ENCODE peak calls at places on chromosomes 7 and 10, in four cellular contexts. Z is GM12878, N is GM12891, U is K562. F is an unnamed sample.

GRCh38 chr7:30150711-30151110 is 15.9 kb downstream of the MTURN start:
- DNase-seq in U (no peak), Z (no peak), N (no peak), F (no peak)

GRCh38 chr10:71348850-71349249 is 29.8 kb downstream of the SLC29A3 start:
- DNase-seq in U (no peak), Z (no peak), N (no peak), F (no peak)

GRCh38 chr10:127227663-127228062 is 31.3 kb upstream of the INSYN2A start:
- DNase-seq in U (no peak), Z (no peak), N (no peak), F (no peak)

GRCh38 chr7:149014309-149014708 is 14.0 kb downstream of the PDIA4 start:
- DNase-seq in N (no peak), U (no peak), Z (no peak), F (no peak)

GRCh38 chr10:100747826-100748231 is 2.4 kb downstream of the PAX2 start:
- DNase-seq in U (no peak), N (no peak), Z (no peak), F (no peak)

GRCh38 chr7:122219253-122219865 is 75.3 kb upstream of the AASS start:
- DNase-seq in U (peak), N (no peak), Z (no peak), F (no peak)

GRCh38 chr10:43292745-43293676 is 26.1 kb upstream of the RASGEF1A start:
- DNase-seq in U (peak), Z (no peak), N (no peak), F (peak)

GRCh38 chr7:115782716-115783460 is 247.7 kb downstream of the TFEC start:
- DNase-seq in U (no peak), N (no peak), Z (no peak), F (no peak)

GRCh38 chr7:21507627-21508343 is 35.1 kb upstream of the DNAH11 start:
- DNase-seq in N (no peak), Z (no peak), U (peak), F (no peak)

GRCh38 chr10:128908109-128908898 is 558.7 kb upstream of the MGMT start:
- DNase-seq in U (no peak), Z (peak), N (no peak), F (peak)

GRCh38 chr7:18474944-18475343 is 20.6 kb upstream of the HDAC9 start:
- DNase-seq in Z (no peak), N (no peak), U (no peak), F (no peak)

GRCh38 chr7:136868496-136869005 is at the start of gene CHRM2:
- DNase-seq in U (no peak), Z (no peak), N (no peak), F (no peak)

GRCh38 chr10:67790534-67791408 is 47.2 kb downstream of the DNAJC12 start:
- DNase-seq in Z (no peak), N (no peak), U (peak), F (peak)

DNA sequence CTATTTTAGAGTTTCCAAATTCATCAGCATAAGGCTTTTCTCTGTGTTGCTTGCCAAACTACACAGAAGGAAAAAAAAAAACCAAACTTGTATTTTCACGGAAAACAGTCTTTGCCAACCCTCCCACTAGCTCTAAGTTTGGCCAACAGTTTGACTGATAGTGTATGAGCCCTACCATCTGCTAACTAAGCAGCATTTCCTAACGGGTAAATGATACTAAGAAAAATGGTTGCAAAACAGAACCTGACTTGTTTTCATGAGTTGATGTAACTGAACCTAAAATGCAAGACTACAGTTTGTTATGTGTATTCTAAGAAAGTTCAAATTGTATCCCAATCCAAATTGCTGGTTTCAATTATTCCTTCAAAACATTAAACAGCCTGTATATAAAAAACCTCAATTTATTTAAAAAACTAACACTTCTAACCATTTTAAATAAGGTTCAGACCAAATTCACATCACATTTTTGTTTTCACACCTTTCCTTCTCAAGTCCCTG is 80.8 kb downstream of the LRRC17 start:
- DNase-seq in Z (no peak), N (no peak), U (no peak), F (peak)
- TF ChIP-seq SPI1 in Z (no peak), N (no peak), U (no peak), F (no peak)

GRCh38 chr7:156889089-156889488 is 3.9 kb downstream of the LMBR1 start:
- DNase-seq in N (no peak), Z (no peak), U (no peak), F (no peak)
- TF ChIP-seq SPI1 in N (no peak), Z (no peak), U (no peak), F (no peak)

GRCh38 chr10:102240467-102241036 is 760 bp downstream of the PITX3 start:
- DNase-seq in U (no peak), N (no peak), Z (no peak), F (no peak)

GRCh38 chr10:102243304-102243703 is 2.0 kb upstream of the PITX3 start:
- DNase-seq in N (no peak), U (no peak), Z (no peak), F (no peak)

GRCh38 chr10:102241037-102241443 is 272 bp downstream of the PITX3 start:
- DNase-seq in U (no peak), Z (no peak), N (no peak), F (no peak)

GRCh38 chr10:102242118-102242485 is 790 bp upstream of the PITX3 start:
- DNase-seq in N (no peak), U (no peak), Z (no peak), F (no peak)

DNA sequence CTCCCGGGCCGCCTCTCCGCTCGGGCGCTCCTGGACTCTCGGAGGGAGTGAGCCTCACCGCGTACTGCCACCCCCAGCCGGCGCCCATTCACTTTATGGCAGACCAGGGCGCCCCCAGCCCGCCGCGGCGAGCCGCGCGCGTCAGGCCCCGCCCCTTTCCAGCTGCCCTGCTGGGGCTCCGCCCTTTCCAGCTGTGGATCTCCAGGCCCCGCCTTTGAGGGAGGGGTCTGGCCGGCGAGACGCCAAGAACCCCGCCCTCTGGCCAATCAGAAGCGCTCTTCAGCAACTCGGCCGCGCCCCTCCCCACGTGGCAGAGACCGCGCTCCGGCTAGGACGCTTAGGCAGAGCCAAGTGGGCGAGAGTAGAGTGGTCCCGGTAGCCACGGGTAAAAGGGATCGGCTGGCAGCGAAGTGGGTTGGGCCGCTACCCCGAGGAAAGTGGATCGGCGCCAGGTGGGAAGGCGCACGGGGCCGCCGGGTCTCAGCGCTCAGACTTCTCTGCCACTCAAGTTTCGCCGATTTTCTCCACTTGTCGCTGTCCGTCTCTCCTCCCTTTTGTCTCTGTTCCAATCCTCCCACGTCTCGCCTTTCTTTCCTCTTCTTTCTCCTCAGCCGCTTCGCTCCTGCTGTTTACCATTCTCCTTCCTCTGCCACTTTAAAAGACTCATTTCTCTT is at the start of gene PITX3:
- DNase-seq in Z (no peak), N (peak), U (peak), F (peak)
- TF ChIP-seq SPI1 in Z (no peak), N (no peak), U (no peak), F (no peak)

DNA sequence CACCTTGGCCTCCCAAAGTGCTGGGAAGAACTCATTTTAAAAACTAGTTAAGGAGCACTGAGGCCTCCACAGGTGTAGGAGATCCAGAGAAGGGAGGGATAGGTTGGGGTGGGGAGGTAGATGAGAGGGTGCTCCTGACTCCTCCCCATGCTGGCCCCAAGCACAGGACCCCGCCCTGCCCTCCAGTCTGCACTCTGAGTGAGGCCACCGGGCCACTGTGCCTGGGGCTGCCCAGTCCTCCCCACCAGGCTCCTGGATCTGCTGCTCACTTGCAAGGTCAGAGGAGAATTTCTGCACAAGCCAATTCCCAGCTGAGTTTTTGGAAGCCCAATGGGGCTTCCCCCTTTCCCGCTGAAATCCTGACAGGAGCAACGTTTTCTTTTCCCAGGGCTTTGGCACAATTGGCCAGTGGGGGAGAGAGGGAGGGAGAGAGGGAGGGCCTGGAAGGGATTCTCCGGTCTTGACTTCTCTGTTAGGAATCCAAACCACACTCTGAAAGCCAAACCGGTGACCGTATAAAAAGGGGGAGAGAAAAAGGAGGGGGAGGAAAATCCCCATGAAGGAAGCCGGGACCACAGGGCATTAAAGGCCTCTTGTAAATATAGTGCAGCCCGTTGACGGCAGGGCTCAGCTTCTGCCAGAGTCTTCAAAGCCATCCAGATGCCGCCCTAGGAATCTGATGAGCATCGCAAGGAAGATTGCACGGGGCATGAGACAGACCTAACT is 116.2 kb downstream of the SH3PXD2A start:
- DNase-seq in N (no peak), U (no peak), Z (no peak), F (no peak)
- TF ChIP-seq SPI1 in N (no peak), U (no peak), Z (no peak), F (no peak)

GRCh38 chr10:88080213-88080612 is 216.8 kb downstream of the PTEN start:
- DNase-seq in Z (no peak), U (no peak), N (no peak), F (no peak)

GRCh38 chr10:88073676-88074075 is 210.3 kb downstream of the PTEN start:
- DNase-seq in Z (no peak), N (no peak), U (no peak), F (no peak)

GRCh38 chr10:88077977-88078376 is 214.6 kb downstream of the PTEN start:
- DNase-seq in U (no peak), Z (no peak), N (no peak), F (no peak)

GRCh38 chr10:88074971-88075370 is 211.5 kb downstream of the PTEN start:
- DNase-seq in N (no peak), Z (no peak), U (no peak), F (no peak)

DNA sequence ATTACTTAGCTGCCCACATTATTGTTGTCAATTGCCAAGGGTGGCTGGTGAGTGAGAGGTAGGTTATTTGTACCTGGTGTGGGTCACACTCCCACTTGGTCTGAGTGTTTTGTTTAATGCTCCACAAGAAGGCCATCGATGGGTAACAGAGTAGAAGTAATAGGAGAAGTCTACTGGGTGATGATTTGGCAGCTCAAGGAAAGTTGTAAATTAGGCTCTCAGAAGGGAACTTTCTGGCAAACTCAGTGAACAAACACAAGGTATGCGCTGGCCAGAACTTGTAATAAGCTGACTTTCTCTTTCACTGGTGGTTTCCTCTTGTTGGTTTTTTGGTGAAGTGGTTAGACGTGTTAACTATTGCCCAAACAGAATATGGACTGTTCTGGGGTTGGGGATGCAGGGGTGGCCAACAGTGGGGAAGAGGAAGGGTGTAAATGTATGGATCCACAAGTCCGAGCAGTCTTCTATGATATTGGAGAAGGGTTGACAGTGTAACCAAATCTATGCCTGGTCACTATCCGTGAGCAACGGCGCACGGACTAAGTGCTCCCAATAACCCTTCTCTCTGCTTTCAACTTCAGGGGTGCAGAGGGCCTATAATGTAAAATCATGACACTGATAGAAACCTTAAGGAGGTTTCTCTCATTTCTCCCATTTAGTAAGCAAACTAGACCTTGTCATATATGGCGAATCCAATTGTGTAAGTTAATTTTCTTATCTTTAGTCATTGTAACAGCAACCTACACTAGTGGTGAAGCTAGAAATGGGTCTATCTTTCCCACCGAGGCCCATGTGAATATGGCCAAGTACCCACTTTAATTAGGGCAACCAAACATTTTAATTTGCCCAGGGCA is 212.8 kb downstream of the PTEN start:
- DNase-seq in U (no peak), N (no peak), Z (no peak), F (no peak)
- TF ChIP-seq SPI1 in U (no peak), N (no peak), Z (no peak), F (no peak)

DNA sequence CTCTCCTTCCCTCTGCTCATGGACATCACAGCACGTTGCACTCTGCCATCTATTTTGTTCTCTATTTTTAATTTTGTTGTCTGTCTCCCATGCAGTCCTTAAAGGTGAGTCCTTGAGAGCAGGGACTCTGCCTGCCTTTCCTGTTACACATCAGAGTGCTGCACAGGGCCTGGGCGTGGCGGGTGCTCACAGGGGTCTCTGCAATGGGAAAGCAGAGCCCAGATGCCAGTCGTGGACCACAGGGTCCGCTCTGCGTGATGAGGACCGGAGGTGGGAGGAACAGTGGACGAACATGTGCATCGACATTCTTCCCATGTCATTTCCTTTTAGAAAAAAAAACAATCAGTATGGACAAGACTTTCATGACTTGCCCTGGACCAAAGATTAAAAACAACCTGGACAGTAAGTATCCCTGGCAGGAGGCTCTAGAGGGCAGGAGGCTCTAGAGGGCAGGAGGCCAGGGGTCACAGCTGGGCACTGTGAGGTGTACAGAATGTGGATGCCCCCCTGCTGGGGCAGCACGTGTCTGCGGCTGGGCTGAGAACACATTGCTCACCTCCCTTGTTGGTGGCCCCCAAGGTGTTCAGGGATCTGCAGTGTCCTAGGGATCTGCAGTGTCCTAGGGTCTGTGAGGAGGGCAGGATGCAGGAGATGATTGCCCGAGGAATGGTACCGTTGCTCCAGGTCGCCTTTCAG is 29.6 kb upstream of the ZNF488 start:
- DNase-seq in N (no peak), Z (no peak), U (no peak), F (no peak)
- TF ChIP-seq SPI1 in N (no peak), Z (no peak), U (no peak), F (no peak)

GRCh38 chr10:62019685-62020361 is 118.3 kb downstream of the ARID5B start:
- DNase-seq in N (no peak), Z (no peak), U (no peak), F (no peak)
- TF ChIP-seq SPI1 in N (no peak), Z (no peak), U (no peak), F (no peak)

GRCh38 chr10:88254091-88254490 is 329.0 kb downstream of the RNLS start:
- DNase-seq in U (no peak), N (no peak), Z (no peak), F (no peak)
- TF ChIP-seq SPI1 in U (no peak), N (no peak), Z (no peak), F (no peak)